ENCODE peak calls at places on chromosomes 1 and 21, in seven cellular contexts. V is dorsolateral prefrontal cortex, Z is RWPE1, P is heart right ventricle, G is tibial nerve, B is small intestine, H is spleen. L is an unnamed sample.

GRCh38 chr1:65026235-65026634 is 59.9 kb upstream of the JAK1 start:
- DNase-seq in V (no peak), Z (no peak), P (no peak), G (no peak), B (no peak), H (no peak), L (no peak)

GRCh38 chr21:33640697-33641338 is 723 bp downstream of the CRYZL1 start:
- DNase-seq in V (no peak), Z (peak), P (no peak), G (no peak), B (no peak), H (no peak), L (no peak)

GRCh38 chr1:204031098-204031710 is 41.7 kb upstream of the SOX13 start:
- DNase-seq in V (no peak), Z (no peak), P (no peak), G (no peak), B (no peak), H (no peak), L (no peak)

GRCh38 chr1:153954826-153955225 is 3.6 kb downstream of the CRTC2 start:
- DNase-seq in V (no peak), Z (no peak), P (peak), G (no peak), B (no peak), H (no peak), L (no peak)

GRCh38 chr1:92826792-92827191 is 5.0 kb upstream of the RPL5 start:
- DNase-seq in V (no peak), Z (no peak), P (no peak), G (no peak), B (no peak), H (no peak), L (no peak)

GRCh38 chr1:10065344-10065685 is 32.6 kb downstream of the UBE4B start:
- DNase-seq in V (no peak), Z (no peak), P (no peak), G (no peak), B (peak), H (no peak), L (no peak)

GRCh38 chr1:243946946-243947345 is 96.9 kb upstream of the AKT3 start:
- DNase-seq in V (no peak), Z (no peak), P (no peak), G (no peak), B (no peak), H (no peak), L (peak)

GRCh38 chr1:33366766-33367487 is 46.0 kb upstream of the A3GALT2 start:
- DNase-seq in V (no peak), Z (no peak), P (peak), G (no peak), B (no peak), H (no peak), L (no peak)

GRCh38 chr1:116805398-116805797 is 51.2 kb downstream of the CD2 start:
- DNase-seq in V (no peak), Z (no peak), P (no peak), G (no peak), B (no peak), H (no peak), L (no peak)

GRCh38 chr21:41817228-41817627 is 50.4 kb upstream of the RIPK4 start:
- DNase-seq in V (no peak), Z (peak), P (no peak), G (no peak), B (peak), H (peak), L (no peak)

GRCh38 chr1:3327389-3327702 is 127.1 kb upstream of the ARHGEF16 start:
- DNase-seq in V (no peak), Z (no peak), P (no peak), G (no peak), B (no peak), H (no peak), L (no peak)

GRCh38 chr1:192518700-192519099 is 56.9 kb upstream of the RGS1 start:
- DNase-seq in V (no peak), Z (no peak), P (no peak), G (no peak), B (no peak), H (no peak), L (no peak)

GRCh38 chr1:100530901-100531487 is 6.9 kb upstream of the GPR88 start:
- DNase-seq in V (no peak), Z (no peak), P (no peak), G (no peak), B (peak), H (no peak), L (no peak)

GRCh38 chr1:78668427-78668826 is 18.8 kb downstream of the IFI44 start:
- DNase-seq in V (no peak), Z (no peak), P (no peak), G (no peak), B (no peak), H (no peak), L (no peak)

GRCh38 chr1:234509457-234510328 is 30.7 kb upstream of the TARBP1 start:
- DNase-seq in V (no peak), Z (no peak), P (no peak), G (no peak), B (no peak), H (no peak), L (no peak)

GRCh38 chr1:205161071-205161470 is 39.3 kb upstream of the RBBP5 start:
- DNase-seq in V (no peak), Z (no peak), P (no peak), G (no peak), B (no peak), H (no peak), L (no peak)

GRCh38 chr1:156212833-156213643 is at the start of gene PMF1:
- DNase-seq in V (peak), Z (peak), P (peak), G (peak), B (peak), H (peak), L (peak)

GRCh38 chr1:210883821-210884220 is 250.1 kb downstream of the KCNH1 start:
- DNase-seq in V (no peak), Z (peak), P (no peak), G (no peak), B (no peak), H (no peak), L (no peak)

GRCh38 chr1:101291562-101292035 is 54.8 kb downstream of the S1PR1 start:
- DNase-seq in V (no peak), Z (no peak), P (no peak), G (no peak), B (no peak), H (no peak), L (no peak)

GRCh38 chr1:103459385-103459784 is 66.1 kb upstream of the RNPC3 start:
- DNase-seq in V (no peak), Z (no peak), P (no peak), G (no peak), B (no peak), H (no peak), L (no peak)

GRCh38 chr1:156491151-156491949 is 9.2 kb downstream of the MEF2D start:
- DNase-seq in V (no peak), Z (no peak), P (no peak), G (no peak), B (no peak), H (no peak), L (no peak)

GRCh38 chr1:160375788-160376524 is 9.1 kb downstream of the NHLH1 start:
- DNase-seq in V (no peak), Z (no peak), P (no peak), G (no peak), B (no peak), H (no peak), L (no peak)
- H3K27ac ChIP-seq in V (peak), Z (no peak), P (no peak), G (peak), B (peak), H (peak), L (no peak)

GRCh38 chr1:41681331-41682136 is 197.1 kb upstream of the EDN2 start:
- DNase-seq in V (no peak), Z (no peak), P (peak), G (peak), B (no peak), H (peak), L (no peak)

GRCh38 chr1:41683681-41684500 is 199.4 kb upstream of the EDN2 start:
- DNase-seq in V (no peak), Z (no peak), P (no peak), G (no peak), B (peak), H (peak), L (no peak)

GRCh38 chr1:41679994-41680393 is 195.5 kb upstream of the EDN2 start:
- DNase-seq in V (no peak), Z (no peak), P (no peak), G (no peak), B (no peak), H (peak), L (no peak)

GRCh38 chr1:41682149-41682548 is 197.7 kb upstream of the EDN2 start:
- DNase-seq in V (no peak), Z (no peak), P (no peak), G (no peak), B (no peak), H (no peak), L (no peak)

GRCh38 chr1:41682845-41683630 is 198.6 kb upstream of the EDN2 start:
- DNase-seq in V (no peak), Z (no peak), P (no peak), G (no peak), B (no peak), H (peak), L (no peak)
- H3K27ac ChIP-seq in V (no peak), Z (no peak), P (no peak), G (no peak), B (no peak), H (peak), L (no peak)

GRCh38 chr1:187013582-187014200 is 184.9 kb downstream of the PLA2G4A start:
- DNase-seq in V (no peak), Z (no peak), P (no peak), G (no peak), B (no peak), H (no peak), L (no peak)

GRCh38 chr1:187006896-187007295 is 178.1 kb downstream of the PLA2G4A start:
- DNase-seq in V (no peak), Z (no peak), P (no peak), G (no peak), B (no peak), H (no peak), L (no peak)

GRCh38 chr1:187003353-187003752 is 174.6 kb downstream of the PLA2G4A start:
- DNase-seq in V (no peak), Z (no peak), P (no peak), G (no peak), B (no peak), H (no peak), L (no peak)

GRCh38 chr1:187010571-187011309 is 182.0 kb downstream of the PLA2G4A start:
- DNase-seq in V (no peak), Z (no peak), P (no peak), G (no peak), B (no peak), H (no peak), L (no peak)

DNA sequence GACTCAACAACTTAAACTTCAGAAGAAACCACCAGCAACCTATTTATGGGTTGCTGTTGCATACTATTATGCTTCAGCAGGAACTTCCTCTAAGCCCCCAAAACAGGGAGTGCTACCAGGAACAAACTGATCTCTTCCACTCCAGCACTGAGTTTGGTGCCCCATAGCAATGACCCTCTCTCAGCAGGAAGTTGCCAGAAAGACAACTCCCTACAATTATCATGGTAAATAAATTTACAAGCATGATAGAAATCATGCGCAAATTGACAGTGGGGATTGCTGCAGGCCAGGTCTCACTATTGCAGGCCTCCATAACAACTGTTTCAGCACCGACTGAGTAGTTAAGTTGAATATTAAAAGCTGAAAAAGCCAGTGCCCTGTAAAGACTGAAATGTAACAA is 180.6 kb downstream of the PLA2G4A start:
- DNase-seq in V (no peak), Z (no peak), P (no peak), G (no peak), B (no peak), H (no peak), L (no peak)
- H3K27ac ChIP-seq in V (no peak), Z (no peak), P (no peak), G (no peak), B (no peak), H (no peak), L (no peak)

DNA sequence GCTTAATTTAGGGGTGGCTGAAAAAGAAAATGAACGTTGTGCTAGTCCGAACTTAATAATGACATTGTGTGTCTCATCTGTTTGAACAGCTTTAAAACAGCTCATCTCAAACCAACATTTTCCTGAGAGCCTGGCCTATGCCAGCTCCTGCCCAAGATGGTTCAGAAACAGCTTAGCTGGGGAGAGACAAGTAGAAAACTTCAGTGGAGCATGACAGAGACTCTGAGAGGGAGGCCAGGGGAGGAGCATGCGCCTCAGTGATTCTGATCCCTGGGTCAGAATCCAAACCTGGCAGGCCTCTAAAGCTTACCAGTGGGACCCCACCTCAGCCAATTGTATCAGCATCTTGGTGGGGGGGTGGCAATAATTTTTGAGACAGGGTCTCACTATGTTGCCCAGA is 99.3 kb downstream of the TAS1R2 start:
- DNase-seq in V (no peak), Z (no peak), P (no peak), G (no peak), B (no peak), H (no peak), L (no peak)
- H3K27ac ChIP-seq in V (no peak), Z (no peak), P (no peak), G (no peak), B (no peak), H (no peak), L (no peak)

DNA sequence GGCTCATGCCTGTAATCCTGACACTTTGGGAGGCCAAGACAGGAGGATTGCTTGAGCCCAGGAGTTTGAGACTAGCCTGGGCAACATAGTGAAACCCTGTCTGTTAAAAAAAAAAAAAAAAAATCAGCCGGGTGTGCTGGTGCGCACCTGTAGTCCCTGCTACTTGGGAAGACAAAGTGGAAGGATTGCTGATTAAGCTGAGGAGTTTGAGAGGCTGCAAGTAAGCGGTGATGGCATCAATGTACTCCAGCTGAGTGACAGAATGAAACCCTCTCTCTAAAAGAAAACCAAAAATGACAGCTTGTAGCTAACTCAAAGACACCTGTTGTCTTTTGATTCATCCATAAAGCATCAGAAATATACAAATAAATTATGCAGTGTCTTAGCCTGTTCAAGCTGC is 31.8 kb downstream of the SIPA1L2 start:
- DNase-seq in V (no peak), Z (no peak), P (no peak), G (no peak), B (no peak), H (no peak), L (no peak)
- H3K27ac ChIP-seq in V (no peak), Z (no peak), P (no peak), G (no peak), B (no peak), H (peak), L (no peak)

DNA sequence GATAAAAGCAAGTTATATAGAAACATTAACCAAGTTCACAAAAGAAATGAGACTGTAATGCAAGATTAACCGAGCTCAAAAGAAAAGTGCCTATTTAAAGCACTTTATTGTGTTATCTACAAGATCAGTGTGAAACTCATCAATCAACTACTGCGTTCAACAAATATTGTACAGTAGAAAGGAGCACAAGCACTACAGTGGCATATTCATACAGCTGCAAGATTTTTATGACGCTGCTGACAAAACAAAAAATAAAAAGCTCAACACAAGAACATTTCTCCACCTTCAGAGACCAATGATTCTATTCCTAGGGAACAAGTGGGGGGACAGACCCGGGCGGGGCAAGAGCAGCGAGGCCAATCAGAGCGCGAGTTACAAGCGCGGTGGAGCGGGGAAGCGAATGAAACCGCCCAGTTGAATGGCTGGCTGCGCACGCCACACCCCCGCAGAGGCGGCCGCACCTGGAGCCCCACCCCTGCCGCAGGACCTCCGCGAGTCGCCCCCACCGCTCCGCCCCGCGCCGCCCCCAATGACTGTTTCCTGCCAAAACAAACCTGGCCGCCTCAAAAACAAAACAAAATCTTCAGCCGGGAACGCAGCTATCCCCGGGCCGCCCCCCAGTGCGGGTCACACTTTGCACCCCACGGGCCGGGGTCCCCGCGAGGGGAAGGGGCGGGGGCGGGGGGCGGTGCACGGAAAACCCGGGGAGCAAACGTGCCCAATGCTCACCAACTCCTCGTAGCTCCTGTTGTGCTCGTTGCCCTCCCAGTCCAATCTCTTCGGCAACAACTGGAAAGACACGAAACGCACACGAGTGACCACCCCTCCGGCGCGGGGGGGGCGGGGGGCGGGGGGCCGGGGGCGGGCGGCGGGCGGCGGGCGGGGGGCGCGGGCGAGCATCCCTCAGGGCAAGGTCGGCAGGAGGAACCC is 1.1 kb downstream of the BRWD1 start:
- DNase-seq in V (peak), Z (peak), P (peak), G (peak), B (peak), H (peak), L (peak)
- H3K27ac ChIP-seq in V (peak), Z (peak), P (peak), G (peak), B (peak), H (peak), L (peak)

DNA sequence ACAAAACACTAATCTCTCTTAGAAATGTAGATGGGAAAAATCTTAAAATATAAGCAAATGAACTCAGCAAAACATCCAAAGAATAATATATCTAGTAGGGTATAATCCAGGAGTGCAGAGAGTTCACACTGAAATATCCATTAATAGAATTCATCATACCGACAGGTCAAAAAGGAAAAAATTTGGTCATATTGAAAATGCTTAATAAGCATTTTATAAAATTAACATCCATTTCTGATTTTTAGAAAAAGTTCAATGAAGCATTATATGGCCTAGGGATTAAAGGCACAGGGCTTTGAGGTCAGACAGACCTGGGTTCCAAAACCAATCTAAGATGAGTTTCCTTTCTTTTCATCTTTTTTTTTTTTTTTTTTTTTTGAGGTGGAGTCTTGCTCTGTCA is 16.4 kb downstream of the EPHA10 start:
- DNase-seq in V (no peak), Z (no peak), P (no peak), G (no peak), B (no peak), H (no peak), L (no peak)
- H3K27ac ChIP-seq in V (no peak), Z (no peak), P (no peak), G (no peak), B (no peak), H (no peak), L (no peak)

GRCh38 chr1:151947140-151947539 is 37.8 kb upstream of the THEM4 start:
- DNase-seq in V (no peak), Z (no peak), P (no peak), G (no peak), B (no peak), H (no peak), L (no peak)
- H3K27ac ChIP-seq in V (no peak), Z (peak), P (peak), G (no peak), B (no peak), H (no peak), L (no peak)

L was measured in CD4-positive, alpha-beta T cell.